ENCODE peak calls at places on chromosomes 6 and 20, in seven cellular contexts. Q, T, K, D, B, L and R are unnamed samples.

GRCh38 chr20:4153251-4153650 is 137.9 kb upstream of the RNF24 start:
- DNase-seq in Q (no peak), T (no peak), K (peak), D (no peak), B (no peak), L (no peak), R (no peak)

GRCh38 chr6:36874016-36874442 is 574 bp downstream of the PPIL1 start:
- DNase-seq in Q (peak), T (no peak), K (no peak), D (no peak), B (no peak), L (no peak), R (no peak)

GRCh38 chr20:62710221-62710885 is 1.7 kb downstream of the NTSR1 start:
- DNase-seq in Q (no peak), T (no peak), K (no peak), D (no peak), B (no peak), L (no peak), R (no peak)

GRCh38 chr20:20781029-20781428 is 68.6 kb upstream of the RALGAPA2 start:
- DNase-seq in Q (no peak), T (no peak), K (no peak), D (no peak), B (no peak), L (no peak), R (no peak)

GRCh38 chr6:108897371-108897770 is 49.1 kb downstream of the ARMC2 start:
- DNase-seq in Q (no peak), T (no peak), K (no peak), D (no peak), B (no peak), L (peak), R (no peak)

GRCh38 chr6:12504325-12504966 is 212.1 kb upstream of the PHACTR1 start:
- DNase-seq in Q (no peak), T (peak), K (no peak), D (no peak), B (no peak), L (no peak), R (no peak)

GRCh38 chr6:93419304-93420162 is at the start of gene EPHA7:
- DNase-seq in Q (peak), T (no peak), K (peak), D (peak), B (peak), L (peak), R (peak)

GRCh38 chr20:43584448-43585138 is 6.1 kb upstream of the IFT52 start:
- DNase-seq in Q (no peak), T (no peak), K (no peak), D (no peak), B (peak), L (peak), R (peak)

GRCh38 chr6:14692208-14692607 is 553.7 kb upstream of the JARID2 start:
- DNase-seq in Q (no peak), T (no peak), K (no peak), D (no peak), B (no peak), L (no peak), R (no peak)

GRCh38 chr6:30013296-30013922 is 47.7 kb upstream of the POLR1H start:
- DNase-seq in Q (no peak), T (peak), K (peak), D (no peak), B (peak), L (no peak), R (no peak)

GRCh38 chr6:11738681-11739375 is 39.8 kb downstream of the ADTRP start:
- DNase-seq in Q (no peak), T (no peak), K (no peak), D (no peak), B (no peak), L (no peak), R (no peak)

GRCh38 chr6:88477411-88477810 is 311.3 kb upstream of the CNR1 start:
- DNase-seq in Q (no peak), T (no peak), K (no peak), D (no peak), B (no peak), L (no peak), R (no peak)

GRCh38 chr6:153599901-153600300 is 439.1 kb upstream of the OPRM1 start:
- DNase-seq in Q (no peak), T (no peak), K (no peak), D (no peak), B (no peak), L (no peak), R (no peak)

GRCh38 chr6:32609731-32610640 is 20.3 kb upstream of the HLA-DRB1 start:
- DNase-seq in Q (no peak), T (peak), K (no peak), D (peak), B (peak), L (peak), R (peak)

GRCh38 chr6:25889877-25890853 is 16.1 kb upstream of the SLC17A3 start:
- DNase-seq in Q (peak), T (peak), K (no peak), D (peak), B (peak), L (peak), R (peak)

GRCh38 chr6:92521553-92521952 is 897.8 kb downstream of the EPHA7 start:
- DNase-seq in Q (no peak), T (no peak), K (no peak), D (no peak), B (no peak), L (no peak), R (no peak)

GRCh38 chr6:110593637-110594036 is 117.2 kb upstream of the SLC22A16 start:
- DNase-seq in Q (no peak), T (no peak), K (no peak), D (no peak), B (no peak), L (no peak), R (no peak)

GRCh38 chr6:16999486-17000436 is 102.1 kb upstream of the STMND1 start:
- DNase-seq in Q (no peak), T (no peak), K (no peak), D (no peak), B (no peak), L (peak), R (peak)

GRCh38 chr6:137715589-137716045 is 151.4 kb upstream of the TNFAIP3 start:
- DNase-seq in Q (no peak), T (no peak), K (no peak), D (no peak), B (no peak), L (no peak), R (no peak)

GRCh38 chr6:149332602-149333311 is 15.2 kb downstream of the TAB2 start:
- DNase-seq in Q (no peak), T (no peak), K (no peak), D (no peak), B (no peak), L (no peak), R (no peak)

GRCh38 chr20:56626367-56627121 is 2.6 kb upstream of the TFAP2C start:
- DNase-seq in Q (no peak), T (no peak), K (no peak), D (no peak), B (peak), L (no peak), R (no peak)

GRCh38 chr20:15449061-15449460 is 1111.6 kb upstream of the FLRT3 start:
- DNase-seq in Q (no peak), T (no peak), K (no peak), D (no peak), B (no peak), L (no peak), R (no peak)

GRCh38 chr6:13763740-13764381 is 50.5 kb downstream of the MCUR1 start:
- DNase-seq in Q (no peak), T (no peak), K (no peak), D (no peak), B (no peak), L (no peak), R (no peak)

GRCh38 chr6:30882764-30883475 is 1.4 kb upstream of the DDR1 start:
- DNase-seq in Q (no peak), T (peak), K (peak), D (peak), B (peak), L (no peak), R (no peak)

GRCh38 chr20:49618289-49618688 is 50.4 kb upstream of the PTGIS start:
- DNase-seq in Q (no peak), T (no peak), K (no peak), D (no peak), B (no peak), L (no peak), R (no peak)

GRCh38 chr6:1613631-1614447 is 4.1 kb downstream of the FOXC1 start:
- DNase-seq in Q (no peak), T (no peak), K (no peak), D (no peak), B (peak), L (peak), R (no peak)

GRCh38 chr20:49325981-49326380 is 48.1 kb upstream of the ZNFX1 start:
- DNase-seq in Q (no peak), T (no peak), K (no peak), D (no peak), B (no peak), L (no peak), R (no peak)

GRCh38 chr6:75296811-75297779 is 12.5 kb upstream of the TMEM30A start:
- DNase-seq in Q (no peak), T (peak), K (no peak), D (no peak), B (peak), L (peak), R (peak)

GRCh38 chr6:110629153-110629552 is 152.7 kb upstream of the SLC22A16 start:
- DNase-seq in Q (no peak), T (no peak), K (no peak), D (no peak), B (no peak), L (no peak), R (no peak)

GRCh38 chr6:127069659-127070279 is 48.7 kb upstream of the RSPO3 start:
- DNase-seq in Q (no peak), T (peak), K (no peak), D (no peak), B (peak), L (peak), R (no peak)

GRCh38 chr20:63202021-63202420 is 13.9 kb downstream of the YTHDF1 start:
- DNase-seq in Q (no peak), T (no peak), K (no peak), D (no peak), B (no peak), L (no peak), R (no peak)

GRCh38 chr6:124947821-124948451 is 14.3 kb upstream of the RNF217 start:
- DNase-seq in Q (no peak), T (no peak), K (no peak), D (no peak), B (no peak), L (peak), R (no peak)

GRCh38 chr20:37991506-37992302 is 41.6 kb downstream of the TTI1 start:
- DNase-seq in Q (no peak), T (no peak), K (no peak), D (no peak), B (no peak), L (no peak), R (no peak)

GRCh38 chr6:65566117-65566516 is 140.9 kb downstream of the EYS start:
- DNase-seq in Q (no peak), T (peak), K (no peak), D (no peak), B (no peak), L (no peak), R (no peak)
- TF ChIP-seq CTCF in Q (no peak), T (no peak), K (no peak), D (no peak), B (no peak), L (no peak), R (no peak)

GRCh38 chr6:169000022-169000421 is 253.6 kb downstream of the THBS2 start:
- DNase-seq in Q (no peak), T (no peak), K (no peak), D (no peak), B (no peak), L (no peak), R (no peak)
- H3K4me3 ChIP-seq in Q (no peak), T (no peak), K (no peak), D (no peak), B (no peak), L (no peak), R (no peak)

GRCh38 chr6:107603029-107603428 is 113.1 kb downstream of the SOBP start:
- DNase-seq in Q (peak), T (no peak), K (no peak), D (no peak), B (no peak), L (no peak), R (no peak)
- TF ChIP-seq CTCF in Q (no peak), T (no peak), K (no peak), D (no peak), B (no peak), L (no peak), R (no peak)

GRCh38 chr6:160791459-160791858 is 89.4 kb downstream of the PLG start:
- DNase-seq in Q (no peak), T (no peak), K (peak), D (no peak), B (no peak), L (no peak), R (no peak)

GRCh38 chr6:160790028-160790792 is 88.2 kb downstream of the PLG start:
- DNase-seq in Q (no peak), T (peak), K (no peak), D (no peak), B (no peak), L (no peak), R (no peak)

GRCh38 chr6:160793652-160794051 is 91.6 kb downstream of the PLG start:
- DNase-seq in Q (no peak), T (no peak), K (no peak), D (no peak), B (no peak), L (no peak), R (no peak)

GRCh38 chr6:160792711-160793110 is 90.7 kb downstream of the PLG start:
- DNase-seq in Q (no peak), T (no peak), K (no peak), D (no peak), B (no peak), L (no peak), R (no peak)

GRCh38 chr6:160791981-160792418 is 90.0 kb downstream of the PLG start:
- DNase-seq in Q (no peak), T (no peak), K (no peak), D (no peak), B (no peak), L (no peak), R (no peak)
- H3K4me3 ChIP-seq in Q (no peak), T (no peak), K (no peak), D (no peak), B (no peak), L (no peak), R (no peak)

DNA sequence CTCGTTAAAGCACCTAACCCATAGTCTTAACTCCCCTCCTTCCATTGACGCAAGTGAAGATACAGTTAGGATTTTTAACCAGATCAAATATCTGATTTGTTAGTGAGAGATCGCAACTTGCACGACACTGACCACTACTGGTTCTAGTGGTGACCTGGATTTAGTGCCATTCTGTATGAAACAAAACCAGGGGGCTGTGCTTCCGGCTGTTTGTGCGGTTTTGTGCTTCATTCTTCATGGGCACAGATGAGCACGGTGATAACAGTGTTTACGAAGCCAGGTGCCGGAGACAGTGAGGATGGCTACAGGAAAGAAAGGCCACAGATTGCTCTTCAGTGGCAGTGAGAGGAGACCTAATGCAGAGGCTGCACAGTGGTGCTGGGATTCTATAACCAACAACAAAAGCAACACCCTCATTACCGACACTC is 75.5 kb downstream of the NOL4L start:
- DNase-seq in Q (no peak), T (peak), K (no peak), D (no peak), B (no peak), L (peak), R (no peak)
- TF ChIP-seq CTCF in Q (no peak), T (peak), K (no peak), D (no peak), B (no peak), L (peak), R (peak)

GRCh38 chr6:79004239-79004638 is 73.8 kb downstream of the PHIP start:
- DNase-seq in Q (no peak), T (no peak), K (no peak), D (no peak), B (no peak), L (no peak), R (no peak)
- H3K4me3 ChIP-seq in Q (no peak), T (no peak), K (no peak), D (no peak), B (no peak), L (no peak), R (no peak)

GRCh38 chr6:146388736-146389364 is 154.8 kb upstream of the RAB32 start:
- DNase-seq in Q (no peak), T (no peak), K (no peak), D (no peak), B (no peak), L (no peak), R (no peak)

GRCh38 chr6:146389740-146390139 is 153.9 kb upstream of the RAB32 start:
- DNase-seq in Q (no peak), T (no peak), K (no peak), D (no peak), B (no peak), L (no peak), R (no peak)
- TF ChIP-seq CTCF in Q (no peak), T (no peak), K (no peak), D (no peak), B (no peak), L (no peak), R (no peak)

GRCh38 chr6:116528800-116529199 is 16.7 kb downstream of the TRAPPC3L start:
- DNase-seq in Q (no peak), T (no peak), K (no peak), D (no peak), B (no peak), L (no peak), R (no peak)
- H3K4me3 ChIP-seq in Q (no peak), T (no peak), K (no peak), D (no peak), B (no peak), L (no peak), R (no peak)